ENCODE peak calls at places on chromosomes 1 and 21, in ten cellular contexts. One of them, this sample, is unnamed.

GRCh38 chr1:98179159-98179558 is 258.3 kb upstream of the DPYD start:
- DNase-seq in heart right ventricle: no peak
- DNase-seq in Panc1: no peak
- DNase-seq in upper lobe of left lung: no peak
- DNase-seq in cardiac muscle cell: no peak
- DNase-seq in foreskin fibroblast: no peak
- DNase-seq in neural progenitor cell: no peak
- DNase-seq in transverse colon: no peak
- DNase-seq in thoracic aorta: no peak
- DNase-seq in endodermal cell: no peak
- DNase-seq in this sample: no peak

GRCh38 chr1:243470492-243470891 is 214.7 kb downstream of the SDCCAG8 start:
- DNase-seq in cardiac muscle cell: no peak
- DNase-seq in foreskin fibroblast: peak; percentile 41
- DNase-seq in thoracic aorta: no peak
- DNase-seq in endodermal cell: peak; percentile 73
- DNase-seq in neural progenitor cell: peak; percentile 68
- DNase-seq in Panc1: no peak
- DNase-seq in heart right ventricle: no peak
- DNase-seq in transverse colon: no peak
- DNase-seq in upper lobe of left lung: no peak
- DNase-seq in this sample: no peak

GRCh38 chr21:37496972-37497371 is 130.4 kb downstream of the DYRK1A start:
- DNase-seq in upper lobe of left lung: no peak
- DNase-seq in foreskin fibroblast: peak; percentile 15
- DNase-seq in Panc1: no peak
- DNase-seq in transverse colon: no peak
- DNase-seq in cardiac muscle cell: peak; percentile 15
- DNase-seq in endodermal cell: no peak
- DNase-seq in thoracic aorta: no peak
- DNase-seq in heart right ventricle: no peak
- DNase-seq in neural progenitor cell: no peak
- DNase-seq in this sample: no peak

GRCh38 chr1:7228252-7228961 is 443.2 kb downstream of the CAMTA1 start:
- DNase-seq in cardiac muscle cell: no peak
- DNase-seq in foreskin fibroblast: no peak
- DNase-seq in transverse colon: no peak
- DNase-seq in neural progenitor cell: no peak
- DNase-seq in heart right ventricle: no peak
- DNase-seq in endodermal cell: peak; percentile 54
- DNase-seq in upper lobe of left lung: no peak
- DNase-seq in thoracic aorta: no peak
- DNase-seq in Panc1: no peak
- DNase-seq in this sample: no peak

GRCh38 chr1:192061556-192061955 is 96.7 kb upstream of the RGS18 start:
- DNase-seq in cardiac muscle cell: no peak
- DNase-seq in transverse colon: no peak
- DNase-seq in thoracic aorta: no peak
- DNase-seq in Panc1: no peak
- DNase-seq in heart right ventricle: no peak
- DNase-seq in neural progenitor cell: no peak
- DNase-seq in upper lobe of left lung: no peak
- DNase-seq in endodermal cell: no peak
- DNase-seq in foreskin fibroblast: no peak
- DNase-seq in this sample: no peak

GRCh38 chr1:119778886-119779560 is 10.3 kb upstream of the HMGCS2 start:
- DNase-seq in upper lobe of left lung: no peak
- DNase-seq in Panc1: no peak
- DNase-seq in cardiac muscle cell: no peak
- DNase-seq in heart right ventricle: no peak
- DNase-seq in endodermal cell: no peak
- DNase-seq in foreskin fibroblast: peak; percentile 24
- DNase-seq in thoracic aorta: no peak
- DNase-seq in transverse colon: no peak
- DNase-seq in neural progenitor cell: no peak
- DNase-seq in this sample: no peak

GRCh38 chr1:63448741-63449140 is 74.3 kb downstream of the ITGB3BP start:
- DNase-seq in foreskin fibroblast: peak; percentile 56
- DNase-seq in transverse colon: no peak
- DNase-seq in cardiac muscle cell: peak; percentile 17
- DNase-seq in neural progenitor cell: no peak
- DNase-seq in upper lobe of left lung: no peak
- DNase-seq in heart right ventricle: no peak
- DNase-seq in Panc1: no peak
- DNase-seq in endodermal cell: no peak
- DNase-seq in thoracic aorta: no peak
- DNase-seq in this sample: no peak

GRCh38 chr1:22412932-22413727 is 38.5 kb upstream of the ZBTB40 start:
- DNase-seq in Panc1: no peak
- DNase-seq in heart right ventricle: no peak
- DNase-seq in endodermal cell: peak; percentile 66
- DNase-seq in thoracic aorta: no peak
- DNase-seq in neural progenitor cell: no peak
- DNase-seq in transverse colon: no peak
- DNase-seq in cardiac muscle cell: peak; percentile 44
- DNase-seq in upper lobe of left lung: peak; percentile 45
- DNase-seq in foreskin fibroblast: peak; percentile 76
- DNase-seq in this sample: no peak

GRCh38 chr1:223667484-223668182 is 2.1 kb upstream of the CAPN8 start:
- DNase-seq in transverse colon: no peak
- DNase-seq in heart right ventricle: no peak
- DNase-seq in cardiac muscle cell: no peak
- DNase-seq in foreskin fibroblast: peak; percentile 36
- DNase-seq in neural progenitor cell: no peak
- DNase-seq in endodermal cell: no peak
- DNase-seq in upper lobe of left lung: peak; percentile 79
- DNase-seq in Panc1: no peak
- DNase-seq in thoracic aorta: no peak
- DNase-seq in this sample: no peak

GRCh38 chr1:15132961-15133360 is 20.6 kb upstream of the TMEM51 start:
- DNase-seq in heart right ventricle: no peak
- DNase-seq in transverse colon: no peak
- DNase-seq in thoracic aorta: no peak
- DNase-seq in Panc1: no peak
- DNase-seq in upper lobe of left lung: no peak
- DNase-seq in cardiac muscle cell: no peak
- DNase-seq in endodermal cell: no peak
- DNase-seq in neural progenitor cell: no peak
- DNase-seq in foreskin fibroblast: no peak
- DNase-seq in this sample: no peak

GRCh38 chr1:241229711-241230110 is 127.3 kb downstream of the RGS7 start:
- DNase-seq in heart right ventricle: no peak
- DNase-seq in cardiac muscle cell: no peak
- DNase-seq in upper lobe of left lung: no peak
- DNase-seq in foreskin fibroblast: no peak
- DNase-seq in Panc1: no peak
- DNase-seq in neural progenitor cell: no peak
- DNase-seq in thoracic aorta: no peak
- DNase-seq in transverse colon: no peak
- DNase-seq in endodermal cell: no peak
- DNase-seq in this sample: no peak

GRCh38 chr1:192709544-192709943 is 73.6 kb downstream of the RGS13 start:
- DNase-seq in Panc1: no peak
- DNase-seq in transverse colon: no peak
- DNase-seq in foreskin fibroblast: peak; percentile 17
- DNase-seq in cardiac muscle cell: no peak
- DNase-seq in neural progenitor cell: peak; percentile 75
- DNase-seq in endodermal cell: no peak
- DNase-seq in thoracic aorta: no peak
- DNase-seq in heart right ventricle: no peak
- DNase-seq in upper lobe of left lung: no peak
- DNase-seq in this sample: no peak

GRCh38 chr1:156421062-156421938 is 52.3 kb downstream of the RHBG start:
- DNase-seq in heart right ventricle: peak; percentile 69
- DNase-seq in cardiac muscle cell: peak; percentile 79
- DNase-seq in neural progenitor cell: peak; percentile 93
- DNase-seq in thoracic aorta: peak; percentile 31
- DNase-seq in upper lobe of left lung: peak; percentile 76
- DNase-seq in transverse colon: peak; percentile 78
- DNase-seq in foreskin fibroblast: peak; percentile 77
- DNase-seq in Panc1: no peak
- DNase-seq in endodermal cell: peak; percentile 97
- DNase-seq in this sample: peak; percentile 82

GRCh38 chr1:69648486-69648885 is 80.8 kb downstream of the LRRC7 start:
- DNase-seq in upper lobe of left lung: no peak
- DNase-seq in endodermal cell: peak; percentile 47
- DNase-seq in neural progenitor cell: no peak
- DNase-seq in transverse colon: no peak
- DNase-seq in thoracic aorta: no peak
- DNase-seq in cardiac muscle cell: peak; percentile 2
- DNase-seq in Panc1: no peak
- DNase-seq in heart right ventricle: no peak
- DNase-seq in foreskin fibroblast: peak; percentile 10
- DNase-seq in this sample: no peak

GRCh38 chr1:25611843-25612242 is 4.7 kb upstream of the MAN1C1 start:
- DNase-seq in upper lobe of left lung: no peak
- DNase-seq in cardiac muscle cell: no peak
- DNase-seq in Panc1: no peak
- DNase-seq in heart right ventricle: no peak
- DNase-seq in endodermal cell: no peak
- DNase-seq in foreskin fibroblast: no peak
- DNase-seq in thoracic aorta: no peak
- DNase-seq in neural progenitor cell: no peak
- DNase-seq in transverse colon: no peak
- DNase-seq in this sample: no peak

GRCh38 chr1:25613091-25613490 is 3.5 kb upstream of the MAN1C1 start:
- DNase-seq in endodermal cell: no peak
- DNase-seq in neural progenitor cell: no peak
- DNase-seq in thoracic aorta: no peak
- DNase-seq in foreskin fibroblast: no peak
- DNase-seq in Panc1: no peak
- DNase-seq in cardiac muscle cell: no peak
- DNase-seq in upper lobe of left lung: no peak
- DNase-seq in transverse colon: no peak
- DNase-seq in heart right ventricle: no peak
- DNase-seq in this sample: no peak

GRCh38 chr1:25609921-25610320 is 6.7 kb upstream of the MAN1C1 start:
- DNase-seq in endodermal cell: peak; percentile 70
- DNase-seq in upper lobe of left lung: no peak
- DNase-seq in neural progenitor cell: peak; percentile 57
- DNase-seq in Panc1: no peak
- DNase-seq in cardiac muscle cell: peak; percentile 60
- DNase-seq in transverse colon: no peak
- DNase-seq in heart right ventricle: no peak
- DNase-seq in thoracic aorta: no peak
- DNase-seq in foreskin fibroblast: peak; percentile 21
- DNase-seq in this sample: no peak

GRCh38 chr1:25612421-25612820 is 4.2 kb upstream of the MAN1C1 start:
- DNase-seq in endodermal cell: no peak
- DNase-seq in foreskin fibroblast: no peak
- DNase-seq in thoracic aorta: no peak
- DNase-seq in cardiac muscle cell: no peak
- DNase-seq in transverse colon: no peak
- DNase-seq in heart right ventricle: no peak
- DNase-seq in upper lobe of left lung: no peak
- DNase-seq in Panc1: no peak
- DNase-seq in neural progenitor cell: no peak
- DNase-seq in this sample: no peak

GRCh38 chr1:25610822-25611630 is 5.6 kb upstream of the MAN1C1 start:
- DNase-seq in Panc1: no peak
- DNase-seq in endodermal cell: no peak
- DNase-seq in upper lobe of left lung: no peak
- DNase-seq in foreskin fibroblast: peak; percentile 48
- DNase-seq in transverse colon: no peak
- DNase-seq in heart right ventricle: no peak
- DNase-seq in neural progenitor cell: no peak
- DNase-seq in thoracic aorta: no peak
- DNase-seq in cardiac muscle cell: peak; percentile 43
- DNase-seq in this sample: no peak
- TF ChIP-seq CTCF in Panc1: peak; percentile 53
- TF ChIP-seq CTCF in endodermal cell: peak; percentile 22
- TF ChIP-seq CTCF in upper lobe of left lung: no peak
- TF ChIP-seq CTCF in foreskin fibroblast: peak; percentile 22
- TF ChIP-seq CTCF in transverse colon: no peak
- TF ChIP-seq CTCF in heart right ventricle: no peak
- TF ChIP-seq CTCF in neural progenitor cell: peak; percentile 7
- TF ChIP-seq CTCF in thoracic aorta: no peak
- TF ChIP-seq CTCF in cardiac muscle cell: peak; percentile 48
- TF ChIP-seq CTCF in this sample: no peak

GRCh38 chr1:66182551-66183178 is 351.3 kb upstream of the SGIP1 start:
- DNase-seq in endodermal cell: no peak
- DNase-seq in Panc1: no peak
- DNase-seq in thoracic aorta: no peak
- DNase-seq in cardiac muscle cell: peak; percentile 91
- DNase-seq in heart right ventricle: no peak
- DNase-seq in neural progenitor cell: peak; percentile 14
- DNase-seq in upper lobe of left lung: no peak
- DNase-seq in foreskin fibroblast: peak; percentile 55
- DNase-seq in transverse colon: peak; percentile 9
- DNase-seq in this sample: no peak
- H3K4me3 ChIP-seq in endodermal cell: no peak overlapping the region
- H3K4me3 ChIP-seq in Panc1: no peak overlapping the region
- H3K4me3 ChIP-seq in thoracic aorta: no peak overlapping the region
- H3K4me3 ChIP-seq in cardiac muscle cell: no peak overlapping the region
- H3K4me3 ChIP-seq in heart right ventricle: no peak overlapping the region
- H3K4me3 ChIP-seq in neural progenitor cell: no peak overlapping the region
- H3K4me3 ChIP-seq in upper lobe of left lung: no peak overlapping the region
- H3K4me3 ChIP-seq in foreskin fibroblast: no peak overlapping the region
- H3K4me3 ChIP-seq in transverse colon: no peak overlapping the region
- H3K4me3 ChIP-seq in this sample: no peak overlapping the region

GRCh38 chr1:208252126-208252853 is 8.1 kb upstream of the PLXNA2 start:
- DNase-seq in heart right ventricle: peak; percentile 30
- DNase-seq in foreskin fibroblast: no peak
- DNase-seq in Panc1: no peak
- DNase-seq in neural progenitor cell: peak; percentile 49
- DNase-seq in transverse colon: no peak
- DNase-seq in cardiac muscle cell: peak; percentile 68
- DNase-seq in thoracic aorta: no peak
- DNase-seq in endodermal cell: peak; percentile 87
- DNase-seq in upper lobe of left lung: no peak
- DNase-seq in this sample: no peak
- TF ChIP-seq CTCF in heart right ventricle: no peak
- TF ChIP-seq CTCF in foreskin fibroblast: peak; percentile 36
- TF ChIP-seq CTCF in Panc1: peak; percentile 56
- TF ChIP-seq CTCF in neural progenitor cell: peak; percentile 41
- TF ChIP-seq CTCF in transverse colon: peak; percentile 35
- TF ChIP-seq CTCF in cardiac muscle cell: peak; percentile 57
- TF ChIP-seq CTCF in thoracic aorta: peak; percentile 40
- TF ChIP-seq CTCF in endodermal cell: peak; percentile 75
- TF ChIP-seq CTCF in upper lobe of left lung: no peak
- TF ChIP-seq CTCF in this sample: peak; percentile 25

DNA sequence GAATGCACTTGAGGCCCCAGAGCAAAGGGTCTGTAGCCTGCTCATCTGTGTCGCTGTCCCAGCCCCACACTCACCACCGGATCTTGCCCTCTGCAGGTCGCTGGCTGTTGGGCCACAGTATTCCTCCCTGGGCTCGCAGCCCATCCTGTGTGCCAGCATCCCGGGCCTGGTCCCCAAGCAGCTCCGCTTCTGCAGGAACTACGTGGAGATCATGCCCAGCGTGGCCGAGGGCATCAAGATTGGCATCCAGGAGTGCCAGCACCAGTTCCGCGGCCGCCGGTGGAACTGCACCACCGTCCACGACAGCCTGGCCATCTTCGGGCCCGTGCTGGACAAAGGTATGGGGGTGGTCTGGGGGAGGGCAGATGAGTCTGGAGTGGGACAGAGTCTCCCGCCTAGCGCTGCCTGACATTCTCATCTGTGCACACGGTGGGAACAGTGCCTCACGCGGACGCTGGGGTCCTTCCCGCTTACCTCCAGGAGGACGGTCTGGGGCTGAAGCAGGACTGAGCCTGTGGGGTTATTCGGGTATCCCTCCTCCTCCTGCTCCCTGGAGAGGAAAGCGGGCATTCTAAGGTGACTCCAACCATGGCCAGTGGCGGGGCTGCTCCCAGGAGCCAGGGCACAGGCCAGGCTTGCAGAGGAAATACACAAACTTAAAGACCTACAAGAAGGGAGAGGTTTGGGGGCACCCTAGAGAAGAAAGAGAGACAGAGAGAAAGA is 15.9 kb downstream of the WNT3A start:
- DNase-seq in foreskin fibroblast: no peak
- DNase-seq in transverse colon: peak; percentile 4
- DNase-seq in thoracic aorta: no peak
- DNase-seq in heart right ventricle: peak; percentile 6
- DNase-seq in cardiac muscle cell: no peak
- DNase-seq in Panc1: no peak
- DNase-seq in endodermal cell: peak; percentile 49
- DNase-seq in upper lobe of left lung: no peak
- DNase-seq in neural progenitor cell: no peak
- DNase-seq in this sample: peak; percentile 35
- H3K4me3 ChIP-seq in foreskin fibroblast: no peak overlapping the region
- H3K4me3 ChIP-seq in transverse colon: no peak overlapping the region
- H3K4me3 ChIP-seq in thoracic aorta: no peak overlapping the region
- H3K4me3 ChIP-seq in heart right ventricle: no peak overlapping the region
- H3K4me3 ChIP-seq in cardiac muscle cell: no peak overlapping the region
- H3K4me3 ChIP-seq in Panc1: no peak overlapping the region
- H3K4me3 ChIP-seq in endodermal cell: no peak overlapping the region
- H3K4me3 ChIP-seq in upper lobe of left lung: no peak overlapping the region
- H3K4me3 ChIP-seq in neural progenitor cell: no peak overlapping the region
- H3K4me3 ChIP-seq in this sample: no peak overlapping the region

This sample was measured in breast epithelium.